ENCODE peak calls at places on chromosome 1, in ten cellular contexts. L, Y, K, G, Q, B, S, C, V and F are unnamed samples.
A peak's percentile ranks its signal among the peaks of the same experiment; 100 is the strongest.

GRCh38 chr1:184691719-184692324 is 62.8 kb downstream of the EDEM3 start:
- DNase-seq in C (no peak), Q (no peak), L (no peak), S (peak; percentile 69), K (peak; percentile 71), V (no peak), G (no peak), Y (no peak), B (no peak), F (no peak)

GRCh38 chr1:51969038-51969705 is 21.3 kb downstream of the RAB3B start:
- DNase-seq in S (no peak), Q (no peak), K (peak; percentile 84), L (no peak), B (no peak), V (no peak), C (peak; percentile 44), Y (no peak), G (no peak), F (no peak)

GRCh38 chr1:224151117-224151516 is 31.9 kb upstream of the DEGS1 start:
- DNase-seq in K (no peak), V (no peak), C (no peak), S (no peak), Q (no peak), L (no peak), G (no peak), B (no peak), Y (no peak), F (no peak)

GRCh38 chr1:40930174-40930573 is 49.3 kb upstream of the CTPS1 start:
- DNase-seq in Y (peak; percentile 28), L (no peak), S (no peak), G (peak; percentile 20), V (no peak), B (no peak), K (no peak), C (no peak), Q (no peak), F (no peak)

GRCh38 chr1:66535853-66536252 is 1.9 kb downstream of the SGIP1 start:
- DNase-seq in S (no peak), G (no peak), Q (no peak), C (no peak), V (no peak), K (no peak), B (no peak), L (no peak), Y (no peak), F (no peak)

GRCh38 chr1:165109013-165109412 is 247.5 kb downstream of the LMX1A start:
- DNase-seq in Q (no peak), L (no peak), K (no peak), Y (no peak), C (peak; percentile 74), B (no peak), V (no peak), S (no peak), G (no peak), F (no peak)

GRCh38 chr1:162213281-162213909 is 143.9 kb downstream of the NOS1AP start:
- DNase-seq in B (peak; percentile 51), K (peak; percentile 8), S (peak; percentile 70), C (no peak), L (no peak), V (no peak), Y (no peak), Q (peak; percentile 46), G (peak; percentile 65), F (no peak)

GRCh38 chr1:155272466-155273133 is 704 bp downstream of the CLK2 start:
- DNase-seq in Q (no peak), K (peak; percentile 71), G (no peak), B (no peak), V (no peak), C (no peak), Y (no peak), S (no peak), L (no peak), F (no peak)

GRCh38 chr1:16630661-16631247 is 17.4 kb upstream of the NBPF1 start:
- DNase-seq in L (no peak), K (no peak), B (peak; percentile 23), C (peak; percentile 33), Q (no peak), Y (no peak), G (peak; percentile 86), S (no peak), V (peak; percentile 63), F (peak; percentile 59)